ENCODE peak calls at places on chromosomes 1 and 21, in four cellular contexts. F, S, K and X are unnamed samples.

GRCh38 chr1:171476829-171477228 is 8.5 kb upstream of the PRRC2C start:
- DNase-seq in F (no peak), S (no peak), K (no peak), X (no peak)

GRCh38 chr1:203274603-203275381 is 30.5 kb upstream of the BTG2 start:
- DNase-seq in F (no peak), S (no peak), K (no peak), X (no peak)

GRCh38 chr1:16075337-16076002 is 2.0 kb upstream of the FAM131C start:
- DNase-seq in F (no peak), S (no peak), K (no peak), X (peak; percentile 86)

GRCh38 chr1:58317086-58317485 is 229.4 kb downstream of the OMA1 start:
- DNase-seq in F (no peak), S (no peak), K (no peak), X (no peak)

GRCh38 chr1:198380275-198380674 is 160.2 kb downstream of the ATP6V1G3 start:
- DNase-seq in F (no peak), S (no peak), K (no peak), X (no peak)

GRCh38 chr1:218546314-218546713 is 201.2 kb downstream of the TGFB2 start:
- DNase-seq in F (no peak), S (no peak), K (no peak), X (peak; percentile 13)

GRCh38 chr1:9869831-9870251 is 40.2 kb downstream of the CTNNBIP1 start:
- DNase-seq in F (no peak), S (no peak), K (no peak), X (no peak)

GRCh38 chr1:44673675-44674112 is 587 bp downstream of the TMEM53 start:
- DNase-seq in F (no peak), S (no peak), K (no peak), X (no peak)

GRCh38 chr21:42991992-42992740 is 17.8 kb downstream of the PKNOX1 start:
- DNase-seq in F (no peak), S (peak; percentile 79), K (no peak), X (peak; percentile 90)

GRCh38 chr1:55506686-55507577 is 291.8 kb upstream of the USP24 start:
- DNase-seq in F (no peak), S (no peak), K (no peak), X (peak; percentile 50)

GRCh38 chr1:23019851-23020625 is 770 bp downstream of the KDM1A start:
- DNase-seq in F (peak; percentile 12), S (no peak), K (peak; percentile 7), X (peak; percentile 39)

GRCh38 chr1:176994926-176995596 is 169.5 kb downstream of the ASTN1 start:
- DNase-seq in F (no peak), S (no peak), K (no peak), X (no peak)

GRCh38 chr1:201503397-201504176 is 3.3 kb downstream of the CSRP1 start:
- DNase-seq in F (no peak), S (peak; percentile 63), K (no peak), X (peak; percentile 85)

GRCh38 chr21:35921471-35921870 is 138.9 kb downstream of the SETD4 start:
- DNase-seq in F (no peak), S (no peak), K (no peak), X (no peak)

GRCh38 chr1:200108659-200109058 is 81.1 kb downstream of the NR5A2 start:
- DNase-seq in F (no peak), S (no peak), K (no peak), X (no peak)

GRCh38 chr1:167105150-167105840 is 11.4 kb downstream of the STYXL2 start:
- DNase-seq in F (no peak), S (no peak), K (no peak), X (no peak)